ENCODE peak calls at places on chromosome 5, in five cellular contexts. One of them, this sample, is unnamed.

GRCh38 chr5:96036301-96036700 is 74.7 kb upstream of the ELL2 start:
- DNase-seq in A549: no peak
- DNase-seq in psoas muscle: no peak
- DNase-seq in stimulated activated CD4-positive, alpha-beta T cell treated with anti-CD3 and anti-CD28 coated beads, Interleukin-4, amount 100 ng/mL, for 4 hours: no peak
- DNase-seq in lower leg skin: no peak
- DNase-seq in this sample: no peak

GRCh38 chr5:81397169-81397568 is 3.2 kb upstream of the ACOT12 start:
- DNase-seq in A549: no peak
- DNase-seq in psoas muscle: no peak
- DNase-seq in stimulated activated CD4-positive, alpha-beta T cell treated with anti-CD3 and anti-CD28 coated beads, Interleukin-4, amount 100 ng/mL, for 4 hours: no peak
- DNase-seq in lower leg skin: no peak
- DNase-seq in this sample: no peak

GRCh38 chr5:53368516-53368915 is 111.9 kb upstream of the FST start:
- DNase-seq in A549: no peak
- DNase-seq in psoas muscle: no peak
- DNase-seq in stimulated activated CD4-positive, alpha-beta T cell treated with anti-CD3 and anti-CD28 coated beads, Interleukin-4, amount 100 ng/mL, for 4 hours: no peak
- DNase-seq in lower leg skin: no peak
- DNase-seq in this sample: no peak

GRCh38 chr5:72817076-72817476 is 615 bp downstream of the TNPO1 start:
- DNase-seq in A549: peak; percentile 22
- DNase-seq in psoas muscle: peak; percentile 77
- DNase-seq in stimulated activated CD4-positive, alpha-beta T cell treated with anti-CD3 and anti-CD28 coated beads, Interleukin-4, amount 100 ng/mL, for 4 hours: no peak
- DNase-seq in lower leg skin: peak; percentile 43
- DNase-seq in this sample: no peak

GRCh38 chr5:89117131-89117644 is 234.2 kb upstream of the MEF2C start:
- DNase-seq in A549: no peak
- DNase-seq in psoas muscle: no peak
- DNase-seq in stimulated activated CD4-positive, alpha-beta T cell treated with anti-CD3 and anti-CD28 coated beads, Interleukin-4, amount 100 ng/mL, for 4 hours: no peak
- DNase-seq in lower leg skin: no peak
- DNase-seq in this sample: peak; percentile 49

GRCh38 chr5:136006767-136007251 is 22.0 kb upstream of the TGFBI start:
- DNase-seq in A549: peak; percentile 81
- DNase-seq in psoas muscle: peak; percentile 56
- DNase-seq in stimulated activated CD4-positive, alpha-beta T cell treated with anti-CD3 and anti-CD28 coated beads, Interleukin-4, amount 100 ng/mL, for 4 hours: no peak
- DNase-seq in lower leg skin: no peak
- DNase-seq in this sample: peak; percentile 85

GRCh38 chr5:98483301-98483700 is 290.2 kb upstream of the RGMB start:
- DNase-seq in A549: no peak
- DNase-seq in psoas muscle: no peak
- DNase-seq in stimulated activated CD4-positive, alpha-beta T cell treated with anti-CD3 and anti-CD28 coated beads, Interleukin-4, amount 100 ng/mL, for 4 hours: no peak
- DNase-seq in lower leg skin: no peak
- DNase-seq in this sample: no peak

GRCh38 chr5:126354012-126354856 is 69.0 kb upstream of the GRAMD2B start:
- DNase-seq in A549: peak; percentile 45
- DNase-seq in psoas muscle: no peak
- DNase-seq in stimulated activated CD4-positive, alpha-beta T cell treated with anti-CD3 and anti-CD28 coated beads, Interleukin-4, amount 100 ng/mL, for 4 hours: no peak
- DNase-seq in lower leg skin: no peak
- DNase-seq in this sample: no peak

GRCh38 chr5:63261695-63262094 is 683.1 kb downstream of the LRRC70 start:
- DNase-seq in A549: no peak
- DNase-seq in psoas muscle: no peak
- DNase-seq in stimulated activated CD4-positive, alpha-beta T cell treated with anti-CD3 and anti-CD28 coated beads, Interleukin-4, amount 100 ng/mL, for 4 hours: no peak
- DNase-seq in lower leg skin: no peak
- DNase-seq in this sample: no peak

GRCh38 chr5:51471642-51472041 is 88.4 kb downstream of the ISL1 start:
- DNase-seq in A549: no peak
- DNase-seq in psoas muscle: no peak
- DNase-seq in stimulated activated CD4-positive, alpha-beta T cell treated with anti-CD3 and anti-CD28 coated beads, Interleukin-4, amount 100 ng/mL, for 4 hours: no peak
- DNase-seq in lower leg skin: no peak
- DNase-seq in this sample: no peak

GRCh38 chr5:155080721-155081120 is 67.2 kb downstream of the KIF4B start:
- DNase-seq in A549: no peak
- DNase-seq in psoas muscle: no peak
- DNase-seq in stimulated activated CD4-positive, alpha-beta T cell treated with anti-CD3 and anti-CD28 coated beads, Interleukin-4, amount 100 ng/mL, for 4 hours: no peak
- DNase-seq in lower leg skin: no peak
- DNase-seq in this sample: no peak

GRCh38 chr5:157767674-157768073 is 24.2 kb downstream of the LSM11 start:
- DNase-seq in A549: no peak
- DNase-seq in psoas muscle: no peak
- DNase-seq in stimulated activated CD4-positive, alpha-beta T cell treated with anti-CD3 and anti-CD28 coated beads, Interleukin-4, amount 100 ng/mL, for 4 hours: no peak
- DNase-seq in lower leg skin: no peak
- DNase-seq in this sample: no peak

GRCh38 chr5:73629456-73629855 is 3.5 kb downstream of the ARHGEF28 start:
- DNase-seq in A549: no peak
- DNase-seq in psoas muscle: no peak
- DNase-seq in stimulated activated CD4-positive, alpha-beta T cell treated with anti-CD3 and anti-CD28 coated beads, Interleukin-4, amount 100 ng/mL, for 4 hours: no peak
- DNase-seq in lower leg skin: no peak
- DNase-seq in this sample: no peak